ENCODE peak calls at places on chromosomes 1 and 21, in nine cellular contexts. One of them, this sample, is unnamed.

GRCh38 chr1:208781391-208782035 is 537.3 kb upstream of the PLXNA2 start:
- DNase-seq in GM23338: peak; percentile 83
- DNase-seq in GM06990: no peak
- DNase-seq in keratinocyte: no peak
- DNase-seq in fibroblast of mammary gland: no peak
- DNase-seq in dorsolateral prefrontal cortex: no peak
- DNase-seq in kidney epithelial cell: no peak
- DNase-seq in ovary: no peak
- DNase-seq in spleen: no peak
- DNase-seq in this sample: no peak

GRCh38 chr21:34684174-34684876 is 15.5 kb downstream of the CLIC6 start:
- DNase-seq in keratinocyte: no peak
- DNase-seq in dorsolateral prefrontal cortex: no peak
- DNase-seq in spleen: no peak
- DNase-seq in fibroblast of mammary gland: no peak
- DNase-seq in kidney epithelial cell: no peak
- DNase-seq in GM06990: no peak
- DNase-seq in GM23338: no peak
- DNase-seq in ovary: no peak
- DNase-seq in this sample: no peak

GRCh38 chr1:165631403-165632151 is 543 bp downstream of the MGST3 start:
- DNase-seq in keratinocyte: peak; percentile 32
- DNase-seq in ovary: peak; percentile 35
- DNase-seq in fibroblast of mammary gland: peak; percentile 90
- DNase-seq in spleen: peak; percentile 91
- DNase-seq in kidney epithelial cell: peak; percentile 60
- DNase-seq in dorsolateral prefrontal cortex: peak; percentile 71
- DNase-seq in GM23338: peak; percentile 47
- DNase-seq in GM06990: peak; percentile 42
- DNase-seq in this sample: peak; percentile 65

GRCh38 chr1:30444850-30445249 is 278.5 kb downstream of the MATN1 start:
- DNase-seq in kidney epithelial cell: no peak
- DNase-seq in dorsolateral prefrontal cortex: no peak
- DNase-seq in GM23338: no peak
- DNase-seq in spleen: no peak
- DNase-seq in fibroblast of mammary gland: no peak
- DNase-seq in keratinocyte: no peak
- DNase-seq in ovary: no peak
- DNase-seq in GM06990: no peak
- DNase-seq in this sample: no peak

GRCh38 chr1:11873954-11874562 is 15.3 kb upstream of the NPPB start:
- DNase-seq in dorsolateral prefrontal cortex: no peak
- DNase-seq in keratinocyte: no peak
- DNase-seq in ovary: no peak
- DNase-seq in kidney epithelial cell: no peak
- DNase-seq in GM06990: no peak
- DNase-seq in fibroblast of mammary gland: no peak
- DNase-seq in GM23338: no peak
- DNase-seq in spleen: no peak
- DNase-seq in this sample: no peak

GRCh38 chr1:14980801-14981200 is 172.7 kb upstream of the TMEM51 start:
- DNase-seq in fibroblast of mammary gland: peak; percentile 69
- DNase-seq in GM23338: no peak
- DNase-seq in dorsolateral prefrontal cortex: no peak
- DNase-seq in ovary: peak; percentile 33
- DNase-seq in keratinocyte: no peak
- DNase-seq in GM06990: no peak
- DNase-seq in kidney epithelial cell: no peak
- DNase-seq in spleen: no peak
- DNase-seq in this sample: no peak

GRCh38 chr1:101316276-101316675 is 79.5 kb downstream of the S1PR1 start:
- DNase-seq in kidney epithelial cell: no peak
- DNase-seq in dorsolateral prefrontal cortex: no peak
- DNase-seq in keratinocyte: no peak
- DNase-seq in GM23338: no peak
- DNase-seq in fibroblast of mammary gland: no peak
- DNase-seq in ovary: no peak
- DNase-seq in GM06990: no peak
- DNase-seq in spleen: no peak
- DNase-seq in this sample: no peak

GRCh38 chr1:10754571-10755329 is 41.7 kb downstream of the CASZ1 start:
- DNase-seq in spleen: no peak
- DNase-seq in ovary: no peak
- DNase-seq in dorsolateral prefrontal cortex: peak; percentile 33
- DNase-seq in GM23338: no peak
- DNase-seq in keratinocyte: no peak
- DNase-seq in kidney epithelial cell: peak; percentile 25
- DNase-seq in fibroblast of mammary gland: no peak
- DNase-seq in GM06990: no peak
- DNase-seq in this sample: no peak

GRCh38 chr1:1669468-1670440 is 10.9 kb upstream of the CDK11B start:
- DNase-seq in ovary: no peak
- DNase-seq in GM06990: no peak
- DNase-seq in fibroblast of mammary gland: no peak
- DNase-seq in GM23338: no peak
- DNase-seq in keratinocyte: no peak
- DNase-seq in kidney epithelial cell: no peak
- DNase-seq in dorsolateral prefrontal cortex: no peak
- DNase-seq in spleen: peak; percentile 69
- DNase-seq in this sample: no peak

GRCh38 chr1:226064168-226064815 is 1.8 kb downstream of the H3-3A start:
- DNase-seq in dorsolateral prefrontal cortex: no peak
- DNase-seq in fibroblast of mammary gland: peak; percentile 25
- DNase-seq in ovary: no peak
- DNase-seq in spleen: no peak
- DNase-seq in GM23338: no peak
- DNase-seq in kidney epithelial cell: no peak
- DNase-seq in keratinocyte: no peak
- DNase-seq in GM06990: peak; percentile 30
- DNase-seq in this sample: no peak

GRCh38 chr21:42454791-42455190 is 41.2 kb downstream of the RSPH1 start:
- DNase-seq in kidney epithelial cell: no peak
- DNase-seq in GM23338: no peak
- DNase-seq in ovary: no peak
- DNase-seq in GM06990: no peak
- DNase-seq in keratinocyte: no peak
- DNase-seq in fibroblast of mammary gland: no peak
- DNase-seq in spleen: no peak
- DNase-seq in dorsolateral prefrontal cortex: no peak
- DNase-seq in this sample: no peak

GRCh38 chr1:170533331-170533730 is 1.4 kb downstream of the GORAB start:
- DNase-seq in ovary: no peak
- DNase-seq in GM06990: no peak
- DNase-seq in kidney epithelial cell: no peak
- DNase-seq in keratinocyte: no peak
- DNase-seq in GM23338: no peak
- DNase-seq in spleen: no peak
- DNase-seq in dorsolateral prefrontal cortex: no peak
- DNase-seq in fibroblast of mammary gland: peak; percentile 77
- DNase-seq in this sample: no peak
- H3K4me3 ChIP-seq in ovary: no peak overlapping the region
- H3K4me3 ChIP-seq in GM06990: peak overlapping the region; percentile 89
- H3K4me3 ChIP-seq in kidney epithelial cell: peak overlapping the region; percentile 50
- H3K4me3 ChIP-seq in keratinocyte: peak overlapping the region; percentile 91
- H3K4me3 ChIP-seq in GM23338: peak overlapping the region; percentile 59
- H3K4me3 ChIP-seq in spleen: no peak overlapping the region
- H3K4me3 ChIP-seq in dorsolateral prefrontal cortex: peak overlapping the region; percentile 77
- H3K4me3 ChIP-seq in fibroblast of mammary gland: peak overlapping the region; percentile 86
- H3K4me3 ChIP-seq in this sample: peak overlapping the region; percentile 58

GRCh38 chr21:44800971-44801467 is 601 bp downstream of the UBE2G2 start:
- DNase-seq in keratinocyte: no peak
- DNase-seq in GM23338: peak; percentile 58
- DNase-seq in kidney epithelial cell: no peak
- DNase-seq in ovary: no peak
- DNase-seq in fibroblast of mammary gland: peak; percentile 39
- DNase-seq in dorsolateral prefrontal cortex: no peak
- DNase-seq in spleen: no peak
- DNase-seq in GM06990: no peak
- DNase-seq in this sample: peak; percentile 55
- TF ChIP-seq CTCF in keratinocyte: peak; percentile 55
- TF ChIP-seq CTCF in GM23338: peak; percentile 45
- TF ChIP-seq CTCF in kidney epithelial cell: peak; percentile 52
- TF ChIP-seq CTCF in ovary: no peak
- TF ChIP-seq CTCF in fibroblast of mammary gland: peak; percentile 34
- TF ChIP-seq CTCF in dorsolateral prefrontal cortex: no peak
- TF ChIP-seq CTCF in spleen: peak; percentile 33
- TF ChIP-seq CTCF in GM06990: peak; percentile 58
- TF ChIP-seq CTCF in this sample: peak; percentile 60

GRCh38 chr1:119674835-119675289 is 26.8 kb upstream of the ZNF697 start:
- DNase-seq in ovary: no peak
- DNase-seq in kidney epithelial cell: no peak
- DNase-seq in fibroblast of mammary gland: peak; percentile 57
- DNase-seq in GM23338: peak; percentile 82
- DNase-seq in keratinocyte: peak; percentile 83
- DNase-seq in spleen: no peak
- DNase-seq in dorsolateral prefrontal cortex: no peak
- DNase-seq in GM06990: no peak
- DNase-seq in this sample: peak; percentile 76
- H3K4me3 ChIP-seq in ovary: peak overlapping the region; percentile 30
- H3K4me3 ChIP-seq in kidney epithelial cell: no peak overlapping the region
- H3K4me3 ChIP-seq in fibroblast of mammary gland: peak overlapping the region; percentile 57
- H3K4me3 ChIP-seq in GM23338: peak overlapping the region; percentile 34
- H3K4me3 ChIP-seq in keratinocyte: peak overlapping the region; percentile 79
- H3K4me3 ChIP-seq in spleen: no peak overlapping the region
- H3K4me3 ChIP-seq in dorsolateral prefrontal cortex: peak overlapping the region; percentile 56
- H3K4me3 ChIP-seq in GM06990: peak overlapping the region; percentile 51
- H3K4me3 ChIP-seq in this sample: peak overlapping the region; percentile 50

DNA sequence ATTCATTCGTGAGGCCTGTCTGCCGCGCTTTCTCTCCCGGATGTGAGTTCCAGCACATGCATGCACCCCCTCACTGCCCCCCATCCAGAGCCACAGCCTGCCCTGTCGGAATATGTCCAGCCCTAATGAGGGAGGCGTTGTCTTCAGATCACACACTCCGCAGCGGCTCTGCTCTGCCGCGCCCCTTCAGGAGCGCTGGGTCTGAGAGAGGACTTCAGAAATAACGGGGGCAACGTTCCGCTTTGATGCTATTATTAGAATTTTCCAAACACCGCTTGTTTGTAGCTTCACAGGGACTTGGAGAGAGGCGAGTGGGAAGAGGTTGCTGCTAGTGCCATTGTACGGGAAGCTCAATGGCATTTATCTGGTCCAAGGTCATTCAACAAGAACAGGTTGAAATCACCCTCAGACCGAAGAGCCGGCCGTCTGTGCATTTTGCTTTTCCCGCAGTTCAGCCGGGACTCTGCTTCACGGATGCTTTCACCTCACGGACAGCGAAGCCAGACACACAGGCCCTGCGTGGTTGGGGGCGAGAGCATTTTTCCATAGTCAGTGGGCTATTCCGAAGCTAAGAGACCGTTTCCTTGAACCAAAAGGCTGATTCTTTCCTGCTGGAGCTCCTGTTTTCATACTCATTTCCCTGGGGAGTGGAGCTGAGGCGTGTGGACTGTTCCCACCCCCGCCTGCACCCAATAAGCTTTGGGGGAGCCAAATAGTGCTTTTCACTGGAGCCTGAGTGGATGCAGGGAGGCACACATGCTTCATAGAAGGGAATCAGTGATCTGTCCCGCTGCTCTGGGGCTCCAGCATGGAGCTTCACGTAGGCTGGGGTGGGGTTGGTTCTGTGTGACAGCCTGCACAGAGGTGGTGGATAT is 69.7 kb downstream of the GALNT2 start:
- DNase-seq in ovary: peak; percentile 52
- DNase-seq in keratinocyte: no peak
- DNase-seq in GM06990: no peak
- DNase-seq in kidney epithelial cell: no peak
- DNase-seq in spleen: no peak
- DNase-seq in dorsolateral prefrontal cortex: no peak
- DNase-seq in fibroblast of mammary gland: peak; percentile 25
- DNase-seq in GM23338: no peak
- DNase-seq in this sample: no peak
- TF ChIP-seq CTCF in ovary: no peak
- TF ChIP-seq CTCF in keratinocyte: no peak
- TF ChIP-seq CTCF in GM06990: no peak
- TF ChIP-seq CTCF in kidney epithelial cell: no peak
- TF ChIP-seq CTCF in spleen: no peak
- TF ChIP-seq CTCF in dorsolateral prefrontal cortex: no peak
- TF ChIP-seq CTCF in fibroblast of mammary gland: no peak
- TF ChIP-seq CTCF in GM23338: no peak
- TF ChIP-seq CTCF in this sample: no peak

GRCh38 chr1:41783189-41783639 is 135.5 kb downstream of the HIVEP3 start:
- DNase-seq in GM06990: no peak
- DNase-seq in kidney epithelial cell: peak; percentile 89
- DNase-seq in ovary: no peak
- DNase-seq in spleen: no peak
- DNase-seq in fibroblast of mammary gland: peak; percentile 93
- DNase-seq in dorsolateral prefrontal cortex: peak; percentile 75
- DNase-seq in GM23338: no peak
- DNase-seq in keratinocyte: peak; percentile 60
- DNase-seq in this sample: no peak
- H3K4me3 ChIP-seq in GM06990: no peak overlapping the region
- H3K4me3 ChIP-seq in kidney epithelial cell: no peak overlapping the region
- H3K4me3 ChIP-seq in ovary: no peak overlapping the region
- H3K4me3 ChIP-seq in spleen: no peak overlapping the region
- H3K4me3 ChIP-seq in fibroblast of mammary gland: no peak overlapping the region
- H3K4me3 ChIP-seq in dorsolateral prefrontal cortex: no peak overlapping the region
- H3K4me3 ChIP-seq in GM23338: no peak overlapping the region
- H3K4me3 ChIP-seq in keratinocyte: no peak overlapping the region
- H3K4me3 ChIP-seq in this sample: no peak overlapping the region

GRCh38 chr1:162537216-162537615 is 24.3 kb upstream of the UAP1 start:
- DNase-seq in ovary: no peak
- DNase-seq in keratinocyte: no peak
- DNase-seq in GM06990: no peak
- DNase-seq in GM23338: no peak
- DNase-seq in spleen: no peak
- DNase-seq in kidney epithelial cell: no peak
- DNase-seq in fibroblast of mammary gland: no peak
- DNase-seq in dorsolateral prefrontal cortex: no peak
- DNase-seq in this sample: no peak
- TF ChIP-seq CTCF in ovary: no peak
- TF ChIP-seq CTCF in keratinocyte: no peak
- TF ChIP-seq CTCF in GM06990: no peak
- TF ChIP-seq CTCF in GM23338: no peak
- TF ChIP-seq CTCF in spleen: no peak
- TF ChIP-seq CTCF in kidney epithelial cell: no peak
- TF ChIP-seq CTCF in fibroblast of mammary gland: no peak
- TF ChIP-seq CTCF in dorsolateral prefrontal cortex: no peak
- TF ChIP-seq CTCF in this sample: no peak